ENCODE peak calls at places on chromosomes 7 and 10, in eight cellular contexts. U is suprapubic skin, H is HepG2, W is ovary, C is tibial nerve, I is SK-N-SH, T is K562, S is H1. V is an unnamed sample.
A peak's percentile ranks its signal among the peaks of the same experiment; 100 is the strongest.

GRCh38 chr7:6350057-6350752 is 77.8 kb upstream of the CYTH3 start:
- DNase-seq in H (no peak), T (no peak), I (no peak), C (no peak), U (no peak), S (no peak), W (no peak), V (no peak)

GRCh38 chr10:102546606-102547310 is 43.0 kb downstream of the SUFU start:
- DNase-seq in W (no peak), T (no peak), C (no peak), I (peak; percentile 66), H (no peak), S (no peak), U (no peak), V (no peak)

GRCh38 chr10:104416-104815 is 30.8 kb upstream of the ZMYND11 start:
- DNase-seq in S (no peak), T (no peak), U (no peak), I (no peak), W (no peak), C (no peak), H (no peak), V (no peak)

GRCh38 chr7:92276486-92276885 is 30.7 kb downstream of the ANKIB1 start:
- DNase-seq in S (no peak), C (no peak), T (no peak), W (no peak), I (no peak), H (no peak), U (no peak), V (no peak)

GRCh38 chr7:64793106-64793755 is 997 bp upstream of the ZNF138 start:
- DNase-seq in H (no peak), U (no peak), W (no peak), C (no peak), S (no peak), T (no peak), I (no peak), V (no peak)

GRCh38 chr10:93417264-93417663 is 64.9 kb downstream of the MYOF start:
- DNase-seq in T (no peak), I (no peak), H (no peak), W (no peak), S (no peak), C (no peak), U (no peak), V (no peak)

GRCh38 chr7:17408904-17409290 is 110.4 kb downstream of the AHR start:
- DNase-seq in C (no peak), W (no peak), I (no peak), T (no peak), H (no peak), S (no peak), U (no peak), V (no peak)

GRCh38 chr7:85525661-85526060 is 338.8 kb upstream of the SEMA3D start:
- DNase-seq in T (no peak), H (no peak), I (no peak), W (no peak), C (no peak), U (no peak), S (no peak), V (no peak)

GRCh38 chr7:48742046-48742445 is 182.3 kb upstream of the CDC14C start:
- DNase-seq in U (no peak), W (no peak), H (no peak), T (no peak), C (no peak), I (no peak), S (no peak), V (no peak)

GRCh38 chr7:138726288-138726687 is 25.1 kb upstream of the SVOPL start:
- DNase-seq in U (no peak), S (no peak), H (no peak), C (no peak), T (peak; percentile 32), I (peak; percentile 39), W (no peak), V (no peak)

DNA sequence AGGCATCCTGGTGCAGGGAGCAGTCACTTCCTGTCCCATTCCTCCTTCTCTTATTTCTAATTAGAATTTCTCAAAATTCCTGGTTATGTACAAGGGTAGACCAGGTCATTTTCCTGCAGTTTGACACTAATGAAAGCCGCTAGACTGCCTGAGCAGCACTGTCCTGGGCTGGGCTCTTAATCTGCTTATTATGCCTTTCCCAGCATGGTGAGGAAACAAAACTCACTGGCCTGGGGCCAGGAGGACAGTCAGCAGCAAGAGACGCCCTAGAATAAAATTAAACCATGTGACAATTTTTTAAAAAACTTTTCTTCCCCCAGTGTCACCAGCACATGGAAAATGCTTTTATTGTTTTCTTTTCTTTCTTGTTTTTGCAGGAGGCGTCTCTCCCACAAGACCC is 647.5 kb downstream of the TYW1 start:
- DNase-seq in U (no peak), T (no peak), S (no peak), I (no peak), H (no peak), W (peak; percentile 26), C (peak; percentile 16), V (no peak)
- H3K36me3 ChIP-seq in U (no peaks in the 10 kb centered on the region), T (no peaks in the 10 kb centered on the region), S (no peaks in the 10 kb centered on the region), I (no peaks in the 10 kb centered on the region), H (no peaks in the 10 kb centered on the region), W (no peaks in the 10 kb centered on the region), C (no peaks in the 10 kb centered on the region), V (no peaks in the 10 kb centered on the region)

GRCh38 chr7:132465516-132465915 is 110.8 kb downstream of the PLXNA4 start:
- DNase-seq in H (no peak), U (no peak), T (no peak), W (no peak), I (no peak), S (no peak), C (no peak), V (no peak)

GRCh38 chr7:132472463-132473120 is 103.7 kb downstream of the PLXNA4 start:
- DNase-seq in W (peak; percentile 57), U (no peak), H (no peak), I (peak; percentile 77), S (no peak), T (no peak), C (no peak), V (no peak)

GRCh38 chr7:132466367-132466766 is 109.9 kb downstream of the PLXNA4 start:
- DNase-seq in C (no peak), T (no peak), H (no peak), U (no peak), I (no peak), W (no peak), S (no peak), V (no peak)

GRCh38 chr7:132469681-132470080 is 106.6 kb downstream of the PLXNA4 start:
- DNase-seq in S (no peak), U (no peak), C (no peak), T (no peak), H (no peak), W (no peak), I (no peak), V (no peak)

GRCh38 chr7:132469264-132469663 is 107.0 kb downstream of the PLXNA4 start:
- DNase-seq in C (no peak), S (no peak), U (no peak), W (no peak), I (no peak), H (no peak), T (no peak), V (no peak)
- TF ChIP-seq EP300 in C (no peak), S (no peak), U (no peak), W (no peak), I (no peak), H (no peak), T (no peak), V (no peak)

GRCh38 chr7:1249731-1250130 is 17.1 kb downstream of the UNCX start:
- DNase-seq in I (no peak), U (no peak), W (no peak), C (no peak), T (no peak), S (no peak), H (no peak), V (no peak)
- H3K36me3 ChIP-seq in I (no peaks in the 10 kb centered on the region), U (no peaks in the 10 kb centered on the region), W (no peaks in the 10 kb centered on the region), C (no peaks in the 10 kb centered on the region), T (no peaks in the 10 kb centered on the region), S (no peaks in the 10 kb centered on the region), H (no peaks in the 10 kb centered on the region), V (no peaks in the 10 kb centered on the region)

GRCh38 chr7:66281678-66282593 is 76.8 kb downstream of the TPST1 start:
- DNase-seq in H (peak; percentile 6), T (peak; percentile 30), U (no peak), I (no peak), S (no peak), C (peak; percentile 14), W (no peak), V (no peak)
- TF ChIP-seq EP300 in H (no peak), T (peak; percentile 55), U (no peak), I (peak; percentile 91), S (no peak), C (no peak), W (no peak), V (no peak)

V was measured in esophagus muscularis mucosa.